ENCODE peak calls at places on chromosomes 11 and 22, in eight cellular contexts. One of them, this sample, is unnamed.
A peak's percentile ranks its signal among the peaks of the same experiment; 100 is the strongest.

GRCh38 chr11:13105237-13105844 is 96.2 kb downstream of the RASSF10 start:
- DNase-seq in Peyer's patch: peak; percentile 50
- DNase-seq in naive thymus-derived CD4-positive, alpha-beta T cell: no peak
- DNase-seq in cardiac muscle cell: no peak
- DNase-seq in aorta: no peak
- DNase-seq in lower lobe of right lung: no peak
- DNase-seq in GM23248: no peak
- DNase-seq in thoracic aorta: no peak
- DNase-seq in this sample: no peak

GRCh38 chr22:46714550-46714949 is 23.5 kb downstream of the CERK start:
- DNase-seq in Peyer's patch: no peak
- DNase-seq in thoracic aorta: no peak
- DNase-seq in naive thymus-derived CD4-positive, alpha-beta T cell: no peak
- DNase-seq in lower lobe of right lung: no peak
- DNase-seq in aorta: no peak
- DNase-seq in cardiac muscle cell: no peak
- DNase-seq in GM23248: peak; percentile 54
- DNase-seq in this sample: no peak

GRCh38 chr11:128862913-128863660 is 4.0 kb downstream of the KCNJ1 start:
- DNase-seq in GM23248: peak; percentile 86
- DNase-seq in lower lobe of right lung: no peak
- DNase-seq in thoracic aorta: no peak
- DNase-seq in naive thymus-derived CD4-positive, alpha-beta T cell: no peak
- DNase-seq in Peyer's patch: peak; percentile 2
- DNase-seq in aorta: no peak
- DNase-seq in cardiac muscle cell: no peak
- DNase-seq in this sample: no peak

GRCh38 chr11:298406-299065 is 790 bp downstream of the IFITM5 start:
- DNase-seq in lower lobe of right lung: peak; percentile 49
- DNase-seq in GM23248: no peak
- DNase-seq in thoracic aorta: no peak
- DNase-seq in cardiac muscle cell: no peak
- DNase-seq in Peyer's patch: peak; percentile 62
- DNase-seq in naive thymus-derived CD4-positive, alpha-beta T cell: no peak
- DNase-seq in aorta: peak; percentile 42
- DNase-seq in this sample: no peak

GRCh38 chr11:1339066-1339675 is 29.7 kb upstream of the TOLLIP start:
- DNase-seq in GM23248: peak; percentile 17
- DNase-seq in thoracic aorta: no peak
- DNase-seq in Peyer's patch: no peak
- DNase-seq in cardiac muscle cell: no peak
- DNase-seq in naive thymus-derived CD4-positive, alpha-beta T cell: no peak
- DNase-seq in lower lobe of right lung: no peak
- DNase-seq in aorta: no peak
- DNase-seq in this sample: no peak

GRCh38 chr11:123505546-123506299 is 75.7 kb downstream of the GRAMD1B start:
- DNase-seq in cardiac muscle cell: no peak
- DNase-seq in aorta: no peak
- DNase-seq in lower lobe of right lung: no peak
- DNase-seq in GM23248: no peak
- DNase-seq in naive thymus-derived CD4-positive, alpha-beta T cell: no peak
- DNase-seq in Peyer's patch: no peak
- DNase-seq in thoracic aorta: no peak
- DNase-seq in this sample: no peak

GRCh38 chr11:125313271-125314222 is 149.0 kb downstream of the PKNOX2 start:
- DNase-seq in lower lobe of right lung: no peak
- DNase-seq in thoracic aorta: no peak
- DNase-seq in GM23248: peak; percentile 48
- DNase-seq in Peyer's patch: no peak
- DNase-seq in naive thymus-derived CD4-positive, alpha-beta T cell: no peak
- DNase-seq in cardiac muscle cell: no peak
- DNase-seq in aorta: no peak
- DNase-seq in this sample: no peak

GRCh38 chr22:31344369-31345330 is 1.5 kb downstream of the PATZ1 start:
- DNase-seq in aorta: peak; percentile 69
- DNase-seq in cardiac muscle cell: peak; percentile 5
- DNase-seq in Peyer's patch: peak; percentile 79
- DNase-seq in naive thymus-derived CD4-positive, alpha-beta T cell: peak; percentile 19
- DNase-seq in lower lobe of right lung: peak; percentile 59
- DNase-seq in thoracic aorta: no peak
- DNase-seq in GM23248: peak; percentile 50
- DNase-seq in this sample: no peak

GRCh38 chr11:46386674-46387073 is 4.9 kb downstream of the CHRM4 start:
- DNase-seq in GM23248: peak; percentile 75
- DNase-seq in naive thymus-derived CD4-positive, alpha-beta T cell: no peak
- DNase-seq in thoracic aorta: no peak
- DNase-seq in aorta: no peak
- DNase-seq in cardiac muscle cell: no peak
- DNase-seq in lower lobe of right lung: no peak
- DNase-seq in Peyer's patch: no peak
- DNase-seq in this sample: peak; percentile 12

GRCh38 chr11:46389450-46390330 is 1.9 kb downstream of the CHRM4 start:
- DNase-seq in thoracic aorta: no peak
- DNase-seq in naive thymus-derived CD4-positive, alpha-beta T cell: no peak
- DNase-seq in cardiac muscle cell: peak; percentile 90
- DNase-seq in GM23248: peak; percentile 83
- DNase-seq in Peyer's patch: peak; percentile 72
- DNase-seq in aorta: peak; percentile 81
- DNase-seq in lower lobe of right lung: peak; percentile 82
- DNase-seq in this sample: no peak

GRCh38 chr11:46388619-46389449 is 2.7 kb downstream of the CHRM4 start:
- DNase-seq in Peyer's patch: no peak
- DNase-seq in aorta: no peak
- DNase-seq in lower lobe of right lung: no peak
- DNase-seq in GM23248: no peak
- DNase-seq in naive thymus-derived CD4-positive, alpha-beta T cell: no peak
- DNase-seq in thoracic aorta: no peak
- DNase-seq in cardiac muscle cell: peak; percentile 67
- DNase-seq in this sample: no peak

GRCh38 chr11:46387456-46387855 is 4.1 kb downstream of the CHRM4 start:
- DNase-seq in naive thymus-derived CD4-positive, alpha-beta T cell: no peak
- DNase-seq in lower lobe of right lung: no peak
- DNase-seq in thoracic aorta: no peak
- DNase-seq in Peyer's patch: no peak
- DNase-seq in aorta: no peak
- DNase-seq in GM23248: no peak
- DNase-seq in cardiac muscle cell: no peak
- DNase-seq in this sample: no peak

DNA sequence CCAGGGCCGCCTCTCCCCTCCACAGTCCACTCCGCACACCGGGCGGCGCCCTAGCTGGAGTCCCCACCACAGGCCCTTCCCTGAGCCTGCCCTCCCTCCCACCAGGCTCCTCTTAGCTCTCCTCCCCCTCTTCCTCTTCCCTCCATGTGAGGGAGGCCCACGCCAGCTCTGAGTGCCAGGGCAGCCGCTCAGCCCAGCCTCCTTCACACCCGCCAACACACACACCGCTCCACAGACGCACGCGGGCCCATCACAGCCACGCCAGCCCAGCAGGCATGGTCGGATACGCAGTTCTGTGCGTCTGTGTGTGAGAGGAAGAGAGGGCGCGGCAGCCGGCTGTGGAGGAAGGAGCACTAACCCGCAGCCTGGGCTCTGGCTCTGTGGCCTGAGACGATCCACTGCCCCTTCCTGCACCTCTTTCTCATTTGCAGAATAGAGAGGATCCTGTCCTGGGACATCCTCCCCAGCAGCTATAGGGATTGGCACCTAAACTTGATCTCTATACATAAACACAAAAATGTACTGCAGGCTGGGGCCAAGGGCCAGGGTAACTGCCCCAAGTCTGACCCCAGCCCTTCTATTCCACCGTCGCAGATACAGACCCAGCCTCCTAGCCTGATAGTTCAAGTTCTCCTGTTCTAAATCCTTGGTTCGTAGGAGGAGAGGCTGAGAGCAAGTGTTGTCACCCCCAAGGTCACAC is 3.5 kb downstream of the CHRM4 start:
- DNase-seq in naive thymus-derived CD4-positive, alpha-beta T cell: no peak
- DNase-seq in thoracic aorta: no peak
- DNase-seq in GM23248: no peak
- DNase-seq in cardiac muscle cell: no peak
- DNase-seq in lower lobe of right lung: no peak
- DNase-seq in Peyer's patch: no peak
- DNase-seq in aorta: no peak
- DNase-seq in this sample: no peak
- H3K4me1 ChIP-seq in naive thymus-derived CD4-positive, alpha-beta T cell: peaks cover 18% of the 10 kb centered on the region
- H3K4me1 ChIP-seq in thoracic aorta: peaks cover 25% of the 10 kb centered on the region
- H3K4me1 ChIP-seq in GM23248: no peaks in the 10 kb centered on the region
- H3K4me1 ChIP-seq in cardiac muscle cell: peaks cover 22% of the 10 kb centered on the region
- H3K4me1 ChIP-seq in lower lobe of right lung: peaks cover 34% of the 10 kb centered on the region
- H3K4me1 ChIP-seq in Peyer's patch: peaks cover 32% of the 10 kb centered on the region
- H3K4me1 ChIP-seq in aorta: no peaks in the 10 kb centered on the region
- H3K4me1 ChIP-seq in this sample: peaks cover 19% of the 10 kb centered on the region

DNA sequence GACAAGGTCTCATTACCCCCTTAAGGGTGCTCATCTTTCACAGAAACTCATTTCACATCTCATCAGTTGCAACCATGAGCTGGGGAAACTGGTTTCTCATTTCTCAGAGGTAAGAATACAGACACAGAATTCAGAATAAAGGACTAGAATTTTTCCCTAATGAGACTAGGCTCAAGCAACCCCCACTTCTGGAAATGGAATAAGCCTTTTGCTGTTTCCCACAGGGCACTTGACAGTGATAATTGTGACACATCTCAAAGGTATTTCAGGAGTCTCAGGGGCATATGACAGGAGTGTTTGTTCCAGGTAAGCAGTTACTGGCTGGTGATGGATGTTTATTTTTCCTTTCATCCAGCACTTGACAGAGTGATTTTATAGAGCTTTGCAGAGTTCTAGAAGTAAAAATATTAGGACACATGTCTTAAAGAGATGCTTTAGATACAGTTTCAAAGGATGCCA is 112.9 kb upstream of the DDI1 start:
- DNase-seq in thoracic aorta: no peak
- DNase-seq in cardiac muscle cell: peak; percentile 49
- DNase-seq in Peyer's patch: no peak
- DNase-seq in GM23248: no peak
- DNase-seq in naive thymus-derived CD4-positive, alpha-beta T cell: no peak
- DNase-seq in aorta: no peak
- DNase-seq in lower lobe of right lung: no peak
- DNase-seq in this sample: no peak
- H3K27ac ChIP-seq in thoracic aorta: no peak overlapping the region
- H3K27ac ChIP-seq in cardiac muscle cell: peak overlapping the region; percentile 89
- H3K27ac ChIP-seq in Peyer's patch: no peak overlapping the region
- H3K27ac ChIP-seq in GM23248: no peak overlapping the region
- H3K27ac ChIP-seq in naive thymus-derived CD4-positive, alpha-beta T cell: no peak overlapping the region
- H3K27ac ChIP-seq in aorta: no peak overlapping the region
- H3K27ac ChIP-seq in lower lobe of right lung: no peak overlapping the region
- H3K27ac ChIP-seq in this sample: no peak overlapping the region

GRCh38 chr11:69860244-69860643 is 41.0 kb upstream of the FGF3 start:
- DNase-seq in thoracic aorta: no peak
- DNase-seq in naive thymus-derived CD4-positive, alpha-beta T cell: no peak
- DNase-seq in aorta: no peak
- DNase-seq in lower lobe of right lung: no peak
- DNase-seq in cardiac muscle cell: no peak
- DNase-seq in Peyer's patch: no peak
- DNase-seq in GM23248: no peak
- DNase-seq in this sample: no peak

GRCh38 chr11:69862331-69862761 is 43.1 kb upstream of the FGF3 start:
- DNase-seq in lower lobe of right lung: peak; percentile 10
- DNase-seq in GM23248: no peak
- DNase-seq in aorta: no peak
- DNase-seq in naive thymus-derived CD4-positive, alpha-beta T cell: no peak
- DNase-seq in Peyer's patch: no peak
- DNase-seq in thoracic aorta: no peak
- DNase-seq in cardiac muscle cell: no peak
- DNase-seq in this sample: no peak

GRCh38 chr11:69860796-69861445 is 41.7 kb upstream of the FGF3 start:
- DNase-seq in thoracic aorta: no peak
- DNase-seq in GM23248: no peak
- DNase-seq in naive thymus-derived CD4-positive, alpha-beta T cell: no peak
- DNase-seq in Peyer's patch: no peak
- DNase-seq in cardiac muscle cell: no peak
- DNase-seq in lower lobe of right lung: no peak
- DNase-seq in aorta: no peak
- DNase-seq in this sample: no peak

GRCh38 chr11:69862797-69863543 is 43.8 kb upstream of the FGF3 start:
- DNase-seq in Peyer's patch: no peak
- DNase-seq in thoracic aorta: no peak
- DNase-seq in lower lobe of right lung: peak; percentile 32
- DNase-seq in aorta: no peak
- DNase-seq in cardiac muscle cell: no peak
- DNase-seq in GM23248: no peak
- DNase-seq in naive thymus-derived CD4-positive, alpha-beta T cell: no peak
- DNase-seq in this sample: no peak

DNA sequence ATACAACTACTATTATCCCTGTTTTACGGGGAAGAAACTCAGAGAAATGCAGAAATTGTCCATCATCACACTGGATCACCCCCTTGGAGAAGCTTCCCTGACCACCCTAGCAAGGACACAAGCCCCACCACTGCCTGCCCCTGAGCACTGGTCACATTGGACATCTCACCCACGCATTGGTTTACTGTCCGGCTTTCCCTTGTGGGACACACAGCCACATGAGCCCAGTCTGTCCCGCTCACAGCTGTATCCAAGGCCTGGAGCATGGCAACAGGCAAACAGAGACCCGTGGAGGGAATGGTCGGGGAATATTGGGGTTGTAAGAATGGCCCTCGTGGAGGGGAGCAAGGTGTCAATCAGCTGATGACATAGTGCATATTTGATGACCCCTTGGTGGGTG is 42.7 kb upstream of the FGF3 start:
- DNase-seq in GM23248: no peak
- DNase-seq in naive thymus-derived CD4-positive, alpha-beta T cell: no peak
- DNase-seq in lower lobe of right lung: peak; percentile 14
- DNase-seq in aorta: no peak
- DNase-seq in thoracic aorta: no peak
- DNase-seq in Peyer's patch: no peak
- DNase-seq in cardiac muscle cell: no peak
- DNase-seq in this sample: no peak
- H3K4me1 ChIP-seq in GM23248: no peaks in the 10 kb centered on the region
- H3K4me1 ChIP-seq in naive thymus-derived CD4-positive, alpha-beta T cell: no peaks in the 10 kb centered on the region
- H3K4me1 ChIP-seq in lower lobe of right lung: no peaks in the 10 kb centered on the region
- H3K4me1 ChIP-seq in aorta: no peaks in the 10 kb centered on the region
- H3K4me1 ChIP-seq in thoracic aorta: no peaks in the 10 kb centered on the region
- H3K4me1 ChIP-seq in Peyer's patch: no peaks in the 10 kb centered on the region
- H3K4me1 ChIP-seq in cardiac muscle cell: no peaks in the 10 kb centered on the region
- H3K4me1 ChIP-seq in this sample: no peaks in the 10 kb centered on the region

GRCh38 chr22:50191041-50191740 is 5.5 kb downstream of the TRABD start:
- DNase-seq in lower lobe of right lung: peak; percentile 72
- DNase-seq in aorta: peak; percentile 78
- DNase-seq in GM23248: no peak
- DNase-seq in naive thymus-derived CD4-positive, alpha-beta T cell: peak; percentile 91
- DNase-seq in Peyer's patch: peak; percentile 95
- DNase-seq in thoracic aorta: no peak
- DNase-seq in cardiac muscle cell: peak; percentile 54
- DNase-seq in this sample: no peak

GRCh38 chr22:50190182-50190951 is 4.7 kb downstream of the TRABD start:
- DNase-seq in Peyer's patch: peak; percentile 95
- DNase-seq in GM23248: peak; percentile 70
- DNase-seq in naive thymus-derived CD4-positive, alpha-beta T cell: peak; percentile 84
- DNase-seq in aorta: peak; percentile 90
- DNase-seq in cardiac muscle cell: peak; percentile 43
- DNase-seq in thoracic aorta: no peak
- DNase-seq in lower lobe of right lung: peak; percentile 94
- DNase-seq in this sample: peak; percentile 48

GRCh38 chr22:50192825-50193204 is 7.1 kb downstream of the TRABD start:
- DNase-seq in GM23248: no peak
- DNase-seq in cardiac muscle cell: no peak
- DNase-seq in aorta: no peak
- DNase-seq in naive thymus-derived CD4-positive, alpha-beta T cell: peak; percentile 64
- DNase-seq in thoracic aorta: no peak
- DNase-seq in Peyer's patch: peak; percentile 85
- DNase-seq in lower lobe of right lung: no peak
- DNase-seq in this sample: no peak

GRCh38 chr22:50193621-50194020 is 7.2 kb upstream of the SELENOO start:
- DNase-seq in GM23248: no peak
- DNase-seq in cardiac muscle cell: no peak
- DNase-seq in naive thymus-derived CD4-positive, alpha-beta T cell: no peak
- DNase-seq in Peyer's patch: no peak
- DNase-seq in aorta: no peak
- DNase-seq in thoracic aorta: no peak
- DNase-seq in lower lobe of right lung: no peak
- DNase-seq in this sample: no peak

GRCh38 chr22:50192056-50192824 is 6.5 kb downstream of the TRABD start:
- DNase-seq in GM23248: peak; percentile 31
- DNase-seq in naive thymus-derived CD4-positive, alpha-beta T cell: no peak
- DNase-seq in thoracic aorta: no peak
- DNase-seq in lower lobe of right lung: no peak
- DNase-seq in Peyer's patch: peak; percentile 77
- DNase-seq in aorta: no peak
- DNase-seq in cardiac muscle cell: no peak
- DNase-seq in this sample: no peak
- H3K27ac ChIP-seq in GM23248: no peak overlapping the region
- H3K27ac ChIP-seq in naive thymus-derived CD4-positive, alpha-beta T cell: peak overlapping the region; percentile 98
- H3K27ac ChIP-seq in thoracic aorta: no peak overlapping the region
- H3K27ac ChIP-seq in lower lobe of right lung: peak overlapping the region; percentile 93
- H3K27ac ChIP-seq in Peyer's patch: peak overlapping the region; percentile 96
- H3K27ac ChIP-seq in aorta: no peak overlapping the region
- H3K27ac ChIP-seq in cardiac muscle cell: peak overlapping the region; percentile 93
- H3K27ac ChIP-seq in this sample: no peak overlapping the region

This sample was measured in gastrocnemius medialis.